ENCODE peak calls at places on chromosomes 12 and 14, in ten cellular contexts. C, P, U, Y, D, Z, H, Q, E and S are unnamed samples.

GRCh38 chr12:90945070-90945649 is 9.8 kb downstream of the CCER1 start:
- DNase-seq in D (peak; percentile 18), U (no peak), C (no peak), H (no peak), Y (no peak), Q (no peak), P (peak; percentile 53), E (no peak), Z (peak; percentile 54), S (no peak)

GRCh38 chr14:69666698-69667211 is 55.4 kb downstream of the SUSD6 start:
- DNase-seq in E (no peak), Z (no peak), H (no peak), C (no peak), Q (no peak), Y (no peak), U (no peak), D (no peak), P (no peak), S (no peak)

GRCh38 chr14:102848830-102849521 is 71.7 kb downstream of the TRAF3 start:
- DNase-seq in P (no peak), C (no peak), Z (peak; percentile 60), E (no peak), D (no peak), U (peak; percentile 47), Q (no peak), Y (no peak), H (no peak), S (no peak)

GRCh38 chr14:98198385-98198784 is 1073.6 kb downstream of the BCL11B start:
- DNase-seq in P (peak; percentile 28), Z (no peak), C (no peak), D (no peak), Q (peak; percentile 71), Y (peak; percentile 33), U (no peak), E (no peak), H (no peak), S (peak; percentile 34)

GRCh38 chr12:83759906-83760305 is 1073.2 kb downstream of the TMTC2 start:
- DNase-seq in Q (no peak), C (no peak), E (no peak), D (no peak), U (no peak), Z (no peak), Y (no peak), P (no peak), H (no peak), S (no peak)

GRCh38 chr14:72686101-72686500 is 207.8 kb downstream of the DPF3 start:
- DNase-seq in H (no peak), Y (no peak), U (no peak), P (no peak), E (no peak), C (no peak), D (no peak), Q (no peak), Z (no peak), S (no peak)

GRCh38 chr12:106681210-106681609 is 93.3 kb upstream of the RIC8B start:
- DNase-seq in D (no peak), E (no peak), Y (no peak), P (no peak), U (no peak), Z (no peak), Q (no peak), C (no peak), H (no peak), S (no peak)

GRCh38 chr12:111429760-111430417 is 24.2 kb downstream of the SH2B3 start:
- DNase-seq in Y (peak; percentile 50), D (no peak), Q (peak; percentile 93), E (no peak), H (no peak), U (no peak), C (no peak), P (no peak), Z (no peak), S (peak; percentile 78)

GRCh38 chr12:63897931-63898330 is 53.4 kb downstream of the SRGAP1 start:
- DNase-seq in C (no peak), D (no peak), H (no peak), Q (no peak), Y (no peak), E (no peak), U (no peak), P (no peak), Z (peak; percentile 45), S (no peak)

GRCh38 chr14:22448905-22449611 is 140.0 kb downstream of the DAD1 start:
- DNase-seq in P (no peak), Y (no peak), H (no peak), E (no peak), D (no peak), Q (no peak), U (no peak), Z (peak; percentile 4), C (no peak), S (peak; percentile 42)

GRCh38 chr14:34064349-34064748 is 113.5 kb upstream of the EGLN3 start:
- DNase-seq in Y (no peak), Q (no peak), H (peak; percentile 81), Z (no peak), D (no peak), C (no peak), P (peak; percentile 57), U (peak; percentile 57), E (no peak), S (no peak)

GRCh38 chr12:42448841-42449240 is 122.9 kb downstream of the PPHLN1 start:
- DNase-seq in P (no peak), D (no peak), Z (no peak), U (no peak), H (no peak), C (no peak), Q (no peak), Y (no peak), E (no peak), S (no peak)

GRCh38 chr14:77409131-77409533 is 14.2 kb downstream of the NOXRED1 start:
- DNase-seq in U (no peak), P (peak; percentile 35), Q (peak; percentile 15), E (no peak), C (no peak), H (no peak), D (no peak), Z (no peak), Y (no peak), S (no peak)
- TF ChIP-seq CTCF in U (peak; percentile 20), P (peak; percentile 44), Q (no peak), E (no peak), C (peak; percentile 40), H (no peak), D (peak; percentile 8), Z (no peak), Y (peak; percentile 48), S (no peak)

GRCh38 chr12:127562781-127563180 is 704.2 kb upstream of the TMEM132C start:
- DNase-seq in D (no peak), Z (no peak), Y (no peak), P (no peak), Q (no peak), H (no peak), E (no peak), U (no peak), C (no peak), S (no peak)

GRCh38 chr12:127560041-127560478 is 706.9 kb upstream of the TMEM132C start:
- DNase-seq in E (no peak), U (no peak), Q (no peak), C (no peak), Z (no peak), P (no peak), Y (no peak), H (no peak), D (no peak), S (no peak)

GRCh38 chr12:127558363-127558762 is 708.6 kb upstream of the TMEM132C start:
- DNase-seq in Q (no peak), P (no peak), H (no peak), D (no peak), C (no peak), E (no peak), Z (no peak), U (no peak), Y (no peak), S (no peak)

GRCh38 chr12:127556487-127556886 is 710.5 kb upstream of the TMEM132C start:
- DNase-seq in Y (no peak), P (no peak), Q (no peak), H (no peak), U (no peak), Z (no peak), D (no peak), C (no peak), E (no peak), S (no peak)

DNA sequence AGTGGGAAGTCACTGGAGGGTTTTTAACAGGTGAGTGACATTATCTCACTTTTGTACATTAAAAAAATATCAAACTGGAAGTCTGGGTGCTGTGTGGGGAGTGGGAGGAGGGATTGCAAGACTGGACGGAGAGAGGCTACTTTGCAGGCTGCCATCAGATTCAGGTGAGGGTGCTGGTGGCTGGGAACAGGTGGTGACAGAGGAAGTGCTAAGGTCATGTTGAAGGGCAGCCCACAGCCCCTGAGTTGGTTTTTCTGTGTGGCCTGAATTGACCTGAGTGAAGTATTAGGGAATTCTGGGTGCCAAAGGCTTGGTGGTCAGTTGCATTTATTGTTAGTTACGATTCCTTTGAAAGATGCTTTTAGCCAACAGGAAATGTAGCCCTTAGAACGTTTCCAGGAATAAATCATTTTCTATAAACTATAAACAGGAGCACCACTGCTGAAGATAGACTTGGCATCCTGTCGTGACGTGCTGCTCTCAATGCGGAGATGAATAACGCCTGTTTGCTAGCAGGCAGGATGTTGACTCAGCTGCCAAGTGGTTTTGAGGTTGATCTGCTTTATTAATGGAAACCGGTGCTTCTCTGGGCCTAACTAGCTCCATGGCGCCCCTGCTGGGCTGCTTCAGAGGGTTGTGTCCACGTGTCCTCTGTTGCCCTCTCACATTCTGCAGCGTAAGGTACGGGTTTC is 707.5 kb upstream of the TMEM132C start:
- DNase-seq in E (no peak), H (no peak), C (no peak), Z (peak; percentile 44), U (peak; percentile 15), Y (no peak), P (peak; percentile 83), D (peak; percentile 52), Q (peak; percentile 90), S (peak; percentile 35)
- TF ChIP-seq CTCF in E (no peak), H (no peak), C (peak; percentile 33), Z (peak; percentile 33), U (peak; percentile 43), Y (no peak), P (peak; percentile 65), D (no peak), Q (peak; percentile 55), S (peak; percentile 7)

GRCh38 chr14:54488318-54488645 is 498 bp downstream of the GMFB start:
- DNase-seq in E (no peak), Y (no peak), P (peak; percentile 17), D (peak; percentile 35), Z (no peak), H (no peak), C (no peak), U (no peak), Q (no peak), S (no peak)
- TF ChIP-seq CTCF in E (no peak), Y (no peak), P (peak; percentile 23), D (no peak), Z (peak; percentile 4), H (no peak), C (peak; percentile 49), U (no peak), Q (no peak), S (no peak)

DNA sequence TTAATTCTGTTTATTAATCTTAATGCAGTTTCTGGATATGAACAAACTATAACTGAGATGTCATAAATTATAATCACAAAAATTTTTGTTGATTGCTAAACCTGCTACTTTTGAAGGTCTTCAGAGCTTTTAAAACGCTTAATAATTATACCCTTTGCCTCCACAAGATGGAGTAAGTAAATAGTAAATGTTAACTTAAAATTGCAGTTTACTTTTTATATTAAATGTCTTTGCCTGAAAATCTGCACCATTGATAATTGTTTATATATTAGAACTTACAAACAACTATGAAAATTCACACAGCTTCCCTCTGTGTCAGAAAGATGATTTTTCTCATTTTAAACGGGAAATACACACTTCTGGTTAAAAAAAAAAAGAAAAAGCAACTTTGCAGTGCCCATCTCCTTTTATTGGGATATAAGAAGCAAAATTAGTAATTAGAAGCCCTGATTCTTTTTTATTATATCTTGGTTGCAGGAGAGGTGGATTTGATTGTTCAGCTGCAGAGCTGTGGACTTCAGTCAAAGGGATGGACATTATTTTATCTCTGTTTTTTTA is 35.6 kb downstream of the SCFD1 start:
- DNase-seq in D (no peak), U (no peak), P (peak; percentile 15), Q (no peak), C (no peak), H (no peak), Z (no peak), Y (no peak), E (no peak), S (no peak)
- TF ChIP-seq CTCF in D (peak; percentile 45), U (peak; percentile 47), P (peak; percentile 5), Q (peak; percentile 50), C (peak; percentile 44), H (peak; percentile 25), Z (peak; percentile 28), Y (peak; percentile 32), E (no peak), S (no peak)